ENCODE peak calls at places on chromosomes 3 and 15, in ten cellular contexts. N, K, F, Y, X, C, A, J, O and H are unnamed samples.

GRCh38 chr3:53102601-53103147 is 27.6 kb downstream of the RFT1 start:
- DNase-seq in N (peak), K (no peak), F (no peak), Y (no peak), X (no peak), C (no peak), A (no peak), J (no peak), O (no peak), H (no peak)

GRCh38 chr3:190041333-190042041 is 79.2 kb downstream of the P3H2 start:
- DNase-seq in N (no peak), K (no peak), F (no peak), Y (no peak), X (no peak), C (peak), A (peak), J (no peak), O (no peak), H (no peak)

GRCh38 chr3:168544097-168544957 is 448.6 kb upstream of the GOLIM4 start:
- DNase-seq in N (no peak), K (no peak), F (no peak), Y (no peak), X (no peak), C (peak), A (peak), J (no peak), O (no peak), H (no peak)

GRCh38 chr3:16311960-16312451 is 47.0 kb downstream of the OXNAD1 start:
- DNase-seq in N (peak), K (no peak), F (no peak), Y (no peak), X (no peak), C (no peak), A (peak), J (no peak), O (peak), H (no peak)

GRCh38 chr3:54008744-54009143 is 113.6 kb upstream of the CACNA2D3 start:
- DNase-seq in N (no peak), K (no peak), F (no peak), Y (no peak), X (no peak), C (no peak), A (no peak), J (no peak), O (no peak), H (no peak)

GRCh38 chr3:67578416-67578815 is 76.0 kb downstream of the SUCLG2 start:
- DNase-seq in N (no peak), K (no peak), F (no peak), Y (no peak), X (no peak), C (peak), A (peak), J (no peak), O (no peak), H (no peak)

GRCh38 chr15:76711351-76711827 is 193.8 kb downstream of the SCAPER start:
- DNase-seq in N (no peak), K (no peak), F (no peak), Y (no peak), X (no peak), C (no peak), A (no peak), J (no peak), O (no peak), H (no peak)

GRCh38 chr3:130711885-130712284 is 34.7 kb downstream of the PIK3R4 start:
- DNase-seq in N (no peak), K (no peak), F (no peak), Y (no peak), X (no peak), C (no peak), A (no peak), J (no peak), O (no peak), H (no peak)

GRCh38 chr15:23648920-23649515 is 1.4 kb upstream of the MAGEL2 start:
- DNase-seq in N (peak), K (no peak), F (no peak), Y (peak), X (peak), C (peak), A (peak), J (no peak), O (no peak), H (peak)
- TF ChIP-seq CTCF in N (peak), K (no peak), F (peak), Y (peak), X (peak), C (peak), A (peak), J (peak), O (no peak), H (peak)

GRCh38 chr3:64533565-64534317 is 154.1 kb downstream of the ADAMTS9 start:
- DNase-seq in N (peak), K (peak), F (peak), Y (peak), X (peak), C (peak), A (peak), J (no peak), O (no peak), H (peak)

GRCh38 chr3:64530434-64531049 is 157.3 kb downstream of the ADAMTS9 start:
- DNase-seq in N (peak), K (peak), F (no peak), Y (peak), X (peak), C (peak), A (peak), J (no peak), O (no peak), H (peak)
- TF ChIP-seq CTCF in N (peak), K (peak), F (peak), Y (peak), X (peak), C (peak), A (peak), J (peak), O (no peak), H (peak)

GRCh38 chr3:78434801-78435200 is 1333.0 kb downstream of the ROBO1 start:
- DNase-seq in N (no peak), K (no peak), F (no peak), Y (no peak), X (no peak), C (no peak), A (no peak), J (no peak), O (no peak), H (no peak)
- TF ChIP-seq CTCF in N (no peak), K (no peak), F (no peak), Y (no peak), X (no peak), C (no peak), A (no peak), J (no peak), O (no peak), H (no peak)

GRCh38 chr3:31701286-31701685 is 168.6 kb downstream of the STT3B start:
- DNase-seq in N (peak), K (no peak), F (no peak), Y (no peak), X (no peak), C (no peak), A (no peak), J (no peak), O (no peak), H (no peak)

GRCh38 chr3:31709005-31709404 is 176.3 kb downstream of the STT3B start:
- DNase-seq in N (no peak), K (no peak), F (no peak), Y (no peak), X (no peak), C (no peak), A (no peak), J (no peak), O (no peak), H (no peak)

GRCh38 chr3:31705726-31706125 is 173.0 kb downstream of the STT3B start:
- DNase-seq in N (no peak), K (no peak), F (no peak), Y (no peak), X (no peak), C (no peak), A (no peak), J (no peak), O (no peak), H (no peak)

GRCh38 chr3:31704156-31704555 is 171.4 kb downstream of the STT3B start:
- DNase-seq in N (no peak), K (no peak), F (no peak), Y (no peak), X (no peak), C (no peak), A (no peak), J (no peak), O (no peak), H (no peak)

DNA sequence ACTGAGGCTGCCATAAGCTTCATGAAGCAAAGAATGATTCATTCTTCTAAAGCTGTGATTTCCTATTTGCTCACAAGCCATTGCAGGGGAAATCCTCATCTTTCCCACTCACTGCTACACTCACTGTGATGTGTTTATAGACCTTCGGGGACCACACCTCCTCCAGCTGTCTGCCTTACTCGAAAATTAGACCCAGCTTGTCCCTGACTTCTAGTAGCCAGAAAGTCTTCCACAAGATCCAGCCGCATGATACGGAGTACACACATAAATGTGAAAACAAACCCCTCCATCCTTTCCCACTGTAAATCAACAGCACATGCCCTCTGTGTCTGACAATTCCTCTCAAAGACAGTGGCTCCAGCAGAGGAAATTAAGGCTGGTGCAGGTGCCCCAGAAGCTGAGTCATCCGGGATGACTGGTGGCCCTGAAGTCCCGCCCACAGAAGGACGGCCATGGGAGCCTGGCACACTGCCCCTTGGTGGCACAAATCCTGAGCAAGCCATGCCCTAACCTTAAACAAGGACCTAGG is 172.0 kb downstream of the STT3B start:
- DNase-seq in N (peak), K (peak), F (peak), Y (peak), X (no peak), C (no peak), A (no peak), J (no peak), O (no peak), H (no peak)
- TF ChIP-seq CTCF in N (no peak), K (no peak), F (no peak), Y (no peak), X (no peak), C (no peak), A (no peak), J (no peak), O (no peak), H (no peak)

DNA sequence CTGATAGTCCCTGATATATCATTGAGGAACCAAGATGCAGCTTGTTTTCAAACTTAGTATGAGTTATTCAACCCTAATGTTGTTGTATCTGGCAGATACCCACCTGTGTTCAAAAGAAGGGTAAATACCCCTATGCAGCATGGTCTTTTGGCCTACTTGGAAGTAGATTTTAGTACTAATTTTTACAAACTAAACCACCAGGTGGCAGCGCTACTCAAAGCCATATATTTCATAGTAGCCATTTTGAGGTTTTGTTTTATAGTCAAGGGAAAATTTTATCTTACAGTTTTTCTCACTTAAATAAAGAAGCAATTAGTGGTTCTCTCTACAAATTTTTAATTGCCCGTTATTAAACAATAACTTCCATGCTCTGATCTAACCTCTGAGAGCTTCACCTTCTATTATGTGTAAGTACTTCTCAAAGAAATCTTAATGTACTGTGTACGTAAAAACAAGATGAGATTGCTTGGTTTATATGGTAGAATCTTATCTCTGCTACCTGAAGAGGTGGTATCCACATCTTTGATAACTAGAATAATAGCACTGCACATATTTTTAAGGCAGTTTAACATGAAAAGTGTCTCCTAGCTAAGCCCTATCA is 31.5 kb upstream of the MLF1 start:
- DNase-seq in N (peak), K (peak), F (no peak), Y (peak), X (no peak), C (peak), A (peak), J (no peak), O (peak), H (peak)
- TF ChIP-seq CTCF in N (peak), K (peak), F (peak), Y (peak), X (peak), C (peak), A (peak), J (peak), O (peak), H (peak)

GRCh38 chr15:100705065-100705464 is 102.7 kb downstream of the ASB7 start:
- DNase-seq in N (no peak), K (no peak), F (peak), Y (no peak), X (no peak), C (no peak), A (no peak), J (no peak), O (no peak), H (no peak)

GRCh38 chr15:100703032-100703578 is 100.7 kb downstream of the ASB7 start:
- DNase-seq in N (no peak), K (no peak), F (peak), Y (no peak), X (no peak), C (no peak), A (peak), J (no peak), O (no peak), H (no peak)

GRCh38 chr15:100705841-100706240 is 103.5 kb downstream of the ASB7 start:
- DNase-seq in N (no peak), K (no peak), F (peak), Y (no peak), X (no peak), C (no peak), A (no peak), J (no peak), O (no peak), H (no peak)

GRCh38 chr15:100703671-100704070 is 101.3 kb downstream of the ASB7 start:
- DNase-seq in N (no peak), K (no peak), F (peak), Y (no peak), X (no peak), C (no peak), A (no peak), J (no peak), O (no peak), H (no peak)

GRCh38 chr15:100704281-100705055 is 102.1 kb downstream of the ASB7 start:
- DNase-seq in N (no peak), K (no peak), F (peak), Y (no peak), X (no peak), C (no peak), A (no peak), J (no peak), O (no peak), H (no peak)
- TF ChIP-seq CTCF in N (no peak), K (no peak), F (no peak), Y (no peak), X (no peak), C (no peak), A (no peak), J (no peak), O (no peak), H (no peak)

GRCh38 chr15:98581715-98582114 is 66.6 kb upstream of the IGF1R start:
- DNase-seq in N (no peak), K (peak), F (no peak), Y (no peak), X (no peak), C (peak), A (no peak), J (no peak), O (no peak), H (peak)
- TF ChIP-seq CTCF in N (peak), K (peak), F (peak), Y (peak), X (no peak), C (peak), A (no peak), J (no peak), O (peak), H (peak)

GRCh38 chr3:38521391-38521987 is 25.3 kb downstream of the EXOG start:
- DNase-seq in N (peak), K (peak), F (no peak), Y (peak), X (peak), C (peak), A (peak), J (peak), O (peak), H (peak)
- TF ChIP-seq CTCF in N (peak), K (peak), F (peak), Y (peak), X (peak), C (peak), A (peak), J (peak), O (peak), H (peak)